ENCODE peak calls at places on chromosomes 5 and 9, in five cellular contexts. A is lower leg skin, X is A549, T is endodermal cell, J is astrocyte of the cerebellum. H is an unnamed sample.

GRCh38 chr9:95124582-95125359 is 192.7 kb downstream of the FANCC start:
- DNase-seq in A (no peak), X (no peak), T (peak), J (no peak), H (no peak)

GRCh38 chr9:87148391-87149237 is 201.3 kb upstream of the GAS1 start:
- DNase-seq in A (peak), X (no peak), T (peak), J (peak), H (peak)

GRCh38 chr9:88804289-88804596 is 187.0 kb upstream of the S1PR3 start:
- DNase-seq in A (no peak), X (no peak), T (no peak), J (no peak), H (no peak)

GRCh38 chr9:124270504-124271335 is 13.0 kb downstream of the NEK6 start:
- DNase-seq in A (no peak), X (no peak), T (no peak), J (no peak), H (no peak)

GRCh38 chr9:88614359-88614758 is 79.4 kb downstream of the NXNL2 start:
- DNase-seq in A (no peak), X (no peak), T (no peak), J (no peak), H (no peak)

GRCh38 chr9:13268469-13268868 is 11.0 kb downstream of the MPDZ start:
- DNase-seq in A (no peak), X (peak), T (no peak), J (no peak), H (no peak)

GRCh38 chr9:69104830-69105527 is 69.1 kb upstream of the TJP2 start:
- DNase-seq in A (peak), X (no peak), T (peak), J (no peak), H (no peak)

GRCh38 chr5:53874409-53874808 is 314.0 kb downstream of the NDUFS4 start:
- DNase-seq in A (no peak), X (no peak), T (peak), J (peak), H (no peak)

GRCh38 chr9:7315746-7316457 is 483.7 kb downstream of the DMAC1 start:
- DNase-seq in A (no peak), X (no peak), T (no peak), J (no peak), H (no peak)

GRCh38 chr5:143635146-143635752 is 176.7 kb upstream of the HMHB1 start:
- DNase-seq in A (no peak), X (peak), T (no peak), J (no peak), H (no peak)

GRCh38 chr9:137376386-137376785 is 46.6 kb downstream of the EXD3 start:
- DNase-seq in A (peak), X (no peak), T (no peak), J (no peak), H (no peak)

GRCh38 chr5:104643320-104643719 is 1080.7 kb upstream of the NUDT12 start:
- DNase-seq in A (no peak), X (no peak), T (no peak), J (no peak), H (no peak)

DNA sequence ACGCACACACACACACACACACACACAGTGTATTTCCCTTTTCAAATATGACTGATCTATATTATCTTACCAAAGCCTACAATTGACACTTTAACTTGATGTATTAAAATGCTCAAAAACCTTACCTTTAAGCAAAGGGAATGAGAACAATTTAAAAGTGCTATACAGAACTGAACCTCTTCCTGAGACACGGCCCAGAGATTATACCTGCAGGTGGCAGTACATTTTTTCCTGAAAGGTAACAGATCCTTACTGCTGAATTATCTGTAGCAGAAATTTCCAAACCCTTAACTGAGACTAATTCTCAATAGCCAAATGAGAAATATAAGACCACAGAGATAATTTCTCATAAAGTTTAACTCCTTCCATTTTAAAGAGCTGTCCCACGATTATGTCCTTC is 91.1 kb downstream of the MYO10 start:
- DNase-seq in A (no peak), X (no peak), T (no peak), J (no peak), H (no peak)
- TF ChIP-seq CTCF in A (no peak), X (peak), T (peak), J (no peak), H (no peak)

GRCh38 chr5:181052928-181053759 is 13.1 kb downstream of the BTNL9 start:
- DNase-seq in A (peak), X (peak), T (peak), J (no peak), H (no peak)

GRCh38 chr5:181052526-181052927 is 12.5 kb downstream of the BTNL9 start:
- DNase-seq in A (peak), X (no peak), T (peak), J (no peak), H (no peak)

GRCh38 chr5:181054138-181054537 is 14.1 kb downstream of the BTNL9 start:
- DNase-seq in A (peak), X (no peak), T (peak), J (no peak), H (no peak)

GRCh38 chr5:181054871-181055494 is 14.9 kb downstream of the BTNL9 start:
- DNase-seq in A (peak), X (no peak), T (peak), J (no peak), H (no peak)

DNA sequence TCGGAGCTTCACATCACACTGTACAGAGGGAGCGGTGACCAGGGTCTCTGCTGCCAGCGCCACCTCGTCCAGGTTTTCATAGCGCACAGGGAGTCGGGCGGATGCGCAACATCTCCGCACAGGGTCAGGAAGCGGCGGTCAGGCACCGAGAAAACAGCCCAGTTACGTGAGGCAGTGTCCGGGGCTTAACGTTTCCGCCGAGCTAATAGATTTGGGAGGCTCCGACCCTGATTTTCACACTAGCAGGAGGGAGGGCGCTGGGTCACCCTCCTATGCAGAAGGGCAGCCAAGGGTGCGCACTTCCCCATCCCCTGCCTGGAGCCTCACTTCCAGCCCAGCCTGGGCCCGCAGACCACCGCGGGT is 13.7 kb downstream of the BTNL9 start:
- DNase-seq in A (peak), X (no peak), T (no peak), J (no peak), H (no peak)
- H3K4me3 ChIP-seq in A (peak), X (peak), T (no peak), J (peak), H (no peak)

GRCh38 chr5:14718778-14719177 is 54.3 kb downstream of the OTULIN start:
- DNase-seq in A (no peak), X (no peak), T (no peak), J (no peak), H (no peak)
- TF ChIP-seq CTCF in A (no peak), X (no peak), T (no peak), J (no peak), H (no peak)

DNA sequence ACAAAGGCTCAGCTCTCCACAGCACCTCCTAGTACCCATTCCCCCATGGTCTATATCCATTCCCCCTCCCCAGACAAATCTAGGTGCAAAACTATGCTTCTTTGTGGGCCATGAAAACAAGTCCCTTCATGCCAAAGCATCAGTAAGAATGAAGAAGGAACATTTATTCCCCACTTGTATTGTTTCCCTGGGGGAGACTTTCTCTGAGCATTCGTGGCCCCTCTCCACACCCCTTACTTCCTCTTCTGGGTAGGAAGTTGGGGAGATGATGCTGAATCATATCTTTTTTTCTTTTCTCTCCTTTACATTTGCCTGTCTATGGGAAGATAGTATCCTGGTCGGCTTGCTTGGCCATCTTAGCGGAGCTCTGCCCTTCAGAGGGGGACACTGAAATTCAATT is 246.8 kb downstream of the NSG2 start:
- DNase-seq in A (no peak), X (no peak), T (peak), J (no peak), H (no peak)
- H3K4me3 ChIP-seq in A (no peak), X (no peak), T (no peak), J (no peak), H (no peak)

GRCh38 chr9:133467101-133467500 is 7.3 kb downstream of the CACFD1 start:
- DNase-seq in A (no peak), X (no peak), T (peak), J (no peak), H (no peak)
- TF ChIP-seq CTCF in A (no peak), X (no peak), T (peak), J (no peak), H (no peak)

DNA sequence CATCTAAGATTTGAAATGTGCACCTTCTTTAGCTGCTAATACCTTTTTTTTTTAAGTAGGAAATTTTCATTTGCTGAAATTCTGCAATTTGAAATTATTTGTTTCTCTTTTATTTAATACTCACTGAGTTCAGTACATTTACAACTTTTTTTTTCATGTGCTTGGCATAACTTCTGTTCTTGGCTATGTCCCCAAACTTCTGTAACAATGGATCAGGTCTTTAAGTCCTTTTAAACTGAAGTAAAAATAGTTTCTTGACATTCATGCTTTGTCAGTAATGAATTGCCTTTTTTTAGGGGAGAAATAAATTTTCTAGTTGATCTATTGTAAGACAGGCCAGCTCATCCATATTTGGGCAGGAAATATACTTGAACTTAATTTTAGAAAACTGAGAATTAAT is 41.5 kb downstream of the EDIL3 start:
- DNase-seq in A (no peak), X (no peak), T (no peak), J (peak), H (no peak)
- H3K4me3 ChIP-seq in A (no peak), X (no peak), T (no peak), J (no peak), H (no peak)

H was measured in BJ.